ENCODE peak calls at places on chromosomes 2 and 18, in five cellular contexts. T is GM23248, N is HCT116, E is PC-3, C is mammary epithelial cell. B is an unnamed sample. For H3K4me1, the result is how much of the 10 kb centered on the place peaks cover.

GRCh38 chr2:187871506-187871905 is 317.3 kb upstream of the TFPI start:
- DNase-seq in T (no peak), N (no peak), E (no peak), C (no peak), B (no peak)

GRCh38 chr2:218430721-218431120 is 11.8 kb downstream of the VIL1 start:
- DNase-seq in T (no peak), N (no peak), E (no peak), C (no peak), B (no peak)

GRCh38 chr2:42045956-42046748 is 1.7 kb upstream of the PKDCC start:
- DNase-seq in T (no peak), N (no peak), E (no peak), C (no peak), B (peak)

GRCh38 chr2:177830881-177831386 is 241.6 kb downstream of the PDE11A start:
- DNase-seq in T (no peak), N (no peak), E (no peak), C (no peak), B (no peak)

GRCh38 chr2:120177011-120177621 is 46.1 kb downstream of the TMEM185B start:
- DNase-seq in T (no peak), N (no peak), E (no peak), C (peak), B (peak)

GRCh38 chr2:234388591-234388990 is 108.3 kb downstream of the ARL4C start:
- DNase-seq in T (peak), N (no peak), E (no peak), C (no peak), B (no peak)

GRCh38 chr18:59072727-59073421 is 66.8 kb upstream of the SEC11C start:
- DNase-seq in T (no peak), N (no peak), E (no peak), C (no peak), B (no peak)

GRCh38 chr2:31524592-31524991 is 56.1 kb downstream of the SRD5A2 start:
- DNase-seq in T (no peak), N (no peak), E (no peak), C (no peak), B (no peak)

GRCh38 chr2:240244543-240244942 is 104.1 kb upstream of the OTOS start:
- DNase-seq in T (no peak), N (no peak), E (no peak), C (no peak), B (no peak)

GRCh38 chr2:108403494-108403893 is 25.7 kb downstream of the SULT1C4 start:
- DNase-seq in T (peak), N (no peak), E (no peak), C (no peak), B (peak)

GRCh38 chr2:102891261-102891660 is 129.4 kb downstream of the TMEM182 start:
- DNase-seq in T (peak), N (no peak), E (no peak), C (peak), B (no peak)

GRCh38 chr2:120367649-120368048 is 21.7 kb downstream of the INHBB start:
- DNase-seq in T (peak), N (no peak), E (peak), C (peak), B (no peak)

GRCh38 chr2:37586663-37587409 is 84.6 kb downstream of the CDC42EP3 start:
- DNase-seq in T (peak), N (no peak), E (peak), C (no peak), B (no peak)

GRCh38 chr18:45628979-45629958 is 14.0 kb downstream of the SLC14A2 start:
- DNase-seq in T (peak), N (no peak), E (peak), C (peak), B (no peak)

GRCh38 chr2:179691235-179691634 is 170.2 kb downstream of the ZNF385B start:
- DNase-seq in T (peak), N (no peak), E (peak), C (no peak), B (no peak)
- H3K4me2 ChIP-seq in T (no peak), N (no peak), E (peak), C (no peak), B (no peak)

DNA sequence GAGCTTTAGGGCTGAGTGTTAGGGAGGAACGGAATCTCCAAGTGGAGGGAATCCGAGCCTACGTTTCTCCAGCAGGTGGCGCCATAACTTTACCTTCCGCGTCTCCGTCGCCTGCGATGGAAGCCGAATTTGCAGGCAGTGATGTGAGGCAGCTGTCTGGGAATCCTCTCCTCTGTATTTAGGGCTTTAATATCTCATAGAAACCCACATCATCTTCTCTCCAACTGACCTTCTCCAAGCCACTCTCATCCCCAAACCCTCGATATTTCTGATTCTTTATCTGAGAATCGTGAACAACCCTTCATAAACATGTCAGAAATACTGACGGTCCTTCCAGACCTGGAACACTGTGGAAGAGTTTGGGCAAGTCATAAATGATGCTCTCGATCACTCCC is 27.5 kb downstream of the SIX2 start:
- DNase-seq in T (peak), N (peak), E (peak), C (peak), B (peak)
- TF ChIP-seq EZH2 in T (no peak), N (no peak), E (no peak), C (no peak), B (no peak)

GRCh38 chr2:38748391-38748790 is 2.8 kb downstream of the SRSF7 start:
- DNase-seq in T (no peak), N (no peak), E (no peak), C (no peak), B (no peak)
- H3K4me1 ChIP-seq in T (under half), N (under half), E (under half), C (under half), B (under half)

GRCh38 chr18:50196261-50196660 is 1.3 kb upstream of the MYO5B start:
- DNase-seq in T (no peak), N (no peak), E (no peak), C (no peak), B (no peak)

GRCh38 chr18:50193796-50194622 is 938 bp downstream of the MYO5B start:
- DNase-seq in T (no peak), N (no peak), E (peak), C (no peak), B (peak)

GRCh38 chr18:50192903-50193795 is 1.8 kb downstream of the MYO5B start:
- DNase-seq in T (no peak), N (no peak), E (peak), C (peak), B (peak)

GRCh38 chr18:50194623-50195532 is at the start of gene MYO5B:
- DNase-seq in T (peak), N (peak), E (peak), C (peak), B (peak)

GRCh38 chr18:50195689-50196088 is 742 bp upstream of the MYO5B start:
- DNase-seq in T (no peak), N (no peak), E (no peak), C (no peak), B (no peak)
- H3K4me2 ChIP-seq in T (no peak), N (peak), E (peak), C (no peak), B (peak)

DNA sequence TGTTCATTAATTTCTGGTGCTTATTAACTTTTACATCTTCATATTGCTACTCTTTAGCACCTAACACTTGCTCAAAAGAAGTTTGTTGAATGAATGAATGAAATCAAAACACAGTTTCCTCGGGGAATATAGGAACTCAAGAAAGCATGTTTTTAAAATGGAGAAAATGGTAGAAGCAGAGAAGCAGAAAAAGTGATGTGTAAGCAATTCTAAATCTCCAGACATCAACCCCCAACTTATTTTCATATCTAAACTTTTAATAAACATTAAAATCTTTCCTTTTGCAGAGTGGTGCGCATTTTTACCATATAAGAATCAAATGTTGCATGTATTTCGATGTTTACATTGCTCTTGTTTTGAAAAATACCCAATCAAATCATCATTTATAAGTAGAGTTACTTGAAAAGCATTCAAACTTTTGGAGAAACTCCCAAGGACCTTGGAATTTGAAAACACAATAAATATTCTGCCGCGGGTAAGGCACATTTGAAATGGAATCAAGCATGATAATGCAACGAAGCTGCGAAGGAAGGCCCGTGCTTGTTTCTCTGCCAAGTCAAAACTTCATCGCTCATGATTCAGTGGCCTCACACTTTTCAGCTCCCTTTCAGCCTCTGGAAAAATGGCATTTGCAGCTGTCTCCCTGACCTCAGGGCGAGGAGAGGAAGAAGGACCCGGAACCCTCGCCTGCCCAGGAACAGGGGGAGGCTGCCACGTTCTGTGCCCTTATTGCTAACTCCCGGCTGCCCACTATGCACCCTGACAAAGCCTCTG is 26.7 kb upstream of the SMIM21 start:
- DNase-seq in T (no peak), N (no peak), E (no peak), C (no peak), B (no peak)
- TF ChIP-seq EZH2 in T (no peak), N (no peak), E (no peak), C (no peak), B (no peak)

DNA sequence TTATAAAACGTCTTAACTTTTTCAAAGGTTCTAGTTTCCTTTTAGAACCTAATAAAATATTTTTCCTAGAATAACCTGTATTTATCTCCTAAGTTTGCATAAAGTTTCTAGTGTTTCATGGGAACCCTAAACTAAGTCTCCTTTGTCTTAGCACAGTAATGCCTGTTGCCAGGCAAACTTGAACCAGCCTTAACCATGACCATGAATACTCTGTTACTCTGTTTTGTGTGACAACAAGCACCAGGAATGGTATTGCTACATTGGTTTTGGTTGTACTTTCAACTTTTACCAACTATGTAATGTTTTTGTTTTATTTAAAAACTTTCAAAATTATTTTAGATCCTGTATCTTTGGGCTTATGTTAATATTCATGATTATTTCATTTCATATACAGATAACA is 137.6 kb downstream of the CERS6 start:
- DNase-seq in T (peak), N (no peak), E (no peak), C (no peak), B (no peak)
- H3K4me1 ChIP-seq in T (under half), N (under half), E (under half), C (under half), B (under half)